ENCODE peak calls at places on chromosomes 11 and 22, in five cellular contexts. T, N, G, S and B are unnamed samples.

GRCh38 chr11:125263268-125263790 is 98.8 kb downstream of the PKNOX2 start:
- DNase-seq in S (peak; percentile 97), N (no peak), G (peak; percentile 70), T (peak; percentile 54), B (peak; percentile 91)

GRCh38 chr11:70210516-70210915 is 7.4 kb downstream of the FADD start:
- DNase-seq in T (no peak), S (no peak), G (no peak), N (no peak), B (peak; percentile 6)

GRCh38 chr22:45217806-45218205 is 22.9 kb downstream of the KIAA0930 start:
- DNase-seq in N (no peak), S (no peak), G (no peak), T (no peak), B (no peak)

GRCh38 chr11:24496371-24496727 is 504 bp upstream of the LUZP2 start:
- DNase-seq in T (no peak), N (no peak), S (no peak), G (no peak), B (no peak)

GRCh38 chr11:27722945-27723344 is 22.7 kb upstream of the BDNF start:
- DNase-seq in T (no peak), N (no peak), S (no peak), G (no peak), B (no peak)

GRCh38 chr22:44024288-44024908 is at the start of gene PARVB:
- DNase-seq in S (peak; percentile 29), G (peak; percentile 50), T (peak; percentile 47), N (no peak), B (peak; percentile 80)

GRCh38 chr22:30220338-30221009 is 26.1 kb downstream of the LIF start:
- DNase-seq in S (no peak), T (no peak), G (no peak), N (no peak), B (no peak)

GRCh38 chr11:61477734-61478148 is 30.8 kb upstream of the LRRC10B start:
- DNase-seq in G (peak; percentile 70), N (peak; percentile 52), T (peak; percentile 61), S (peak; percentile 43), B (peak; percentile 89)

GRCh38 chr22:44935724-44936123 is 74.1 kb downstream of the PHF21B start:
- DNase-seq in N (no peak), G (no peak), T (no peak), S (no peak), B (no peak)

GRCh38 chr11:68956142-68956541 is 24.6 kb downstream of the MRGPRD start:
- DNase-seq in T (no peak), N (peak; percentile 40), G (peak; percentile 46), S (no peak), B (no peak)

GRCh38 chr22:50267591-50268390 is 2.4 kb downstream of the MAPK11 start:
- DNase-seq in T (peak; percentile 67), S (peak; percentile 77), G (peak; percentile 83), N (peak; percentile 71), B (no peak)

GRCh38 chr11:113723706-113724246 is 17.7 kb upstream of the TMPRSS5 start:
- DNase-seq in N (no peak), S (no peak), G (no peak), T (no peak), B (no peak)

GRCh38 chr11:103338621-103339484 is 229.6 kb downstream of the DYNC2H1 start:
- DNase-seq in N (no peak), G (no peak), T (no peak), S (no peak), B (no peak)

GRCh38 chr22:37659066-37659896 is 758 bp downstream of the PDXP start:
- DNase-seq in G (peak; percentile 81), N (peak; percentile 63), T (no peak), S (peak; percentile 26), B (no peak)

GRCh38 chr11:119167933-119168332 is 592 bp upstream of the NLRX1 start:
- DNase-seq in N (no peak), G (peak; percentile 61), T (no peak), S (no peak), B (no peak)

GRCh38 chr11:119795231-119795630 is 66.2 kb upstream of the NECTIN1 start:
- DNase-seq in N (no peak), G (no peak), S (no peak), T (no peak), B (peak; percentile 32)

GRCh38 chr11:48272551-48273080 is 9.0 kb downstream of the OR4X1 start:
- DNase-seq in N (no peak), G (no peak), T (no peak), S (no peak), B (no peak)

GRCh38 chr11:120040136-120040840 is 97.6 kb downstream of the TRIM29 start:
- DNase-seq in S (no peak), G (no peak), T (no peak), N (no peak), B (no peak)

GRCh38 chr11:77250881-77251640 is 50.4 kb downstream of the GDPD4 start:
- DNase-seq in N (no peak), S (no peak), T (no peak), G (no peak), B (no peak)

GRCh38 chr11:93648168-93648567 is 13.3 kb upstream of the CEP295 start:
- DNase-seq in G (no peak), T (peak; percentile 11), S (no peak), N (peak; percentile 39), B (no peak)

GRCh38 chr22:29480512-29481264 is 670 bp downstream of the NEFH start:
- DNase-seq in T (peak; percentile 82), S (peak; percentile 66), G (peak; percentile 31), N (no peak), B (peak; percentile 56)

GRCh38 chr22:42639541-42640241 is 710 bp downstream of the ATP5MGL start:
- DNase-seq in T (no peak), S (no peak), G (no peak), N (no peak), B (no peak)

GRCh38 chr11:119531623-119532022 is 108.7 kb upstream of the THY1 start:
- DNase-seq in N (no peak), T (no peak), S (no peak), G (no peak), B (no peak)

GRCh38 chr11:65575568-65576231 is at the start of gene EHBP1L1:
- DNase-seq in T (peak; percentile 65), G (peak; percentile 91), N (peak; percentile 83), S (peak; percentile 61), B (peak; percentile 86)

GRCh38 chr11:132405728-132406127 is 1035.3 kb downstream of the NTM start:
- DNase-seq in N (no peak), T (no peak), G (no peak), S (no peak), B (no peak)

GRCh38 chr22:27718186-27719032 is 83.1 kb downstream of the MN1 start:
- DNase-seq in T (peak; percentile 28), S (peak; percentile 32), N (no peak), G (peak; percentile 49), B (peak; percentile 86)

GRCh38 chr11:131108780-131109179 is 192.5 kb upstream of the SNX19 start:
- DNase-seq in T (no peak), G (no peak), N (no peak), S (no peak), B (no peak)

GRCh38 chr22:41368543-41368817 is 13.3 kb upstream of the TEF start:
- DNase-seq in N (no peak), G (no peak), S (no peak), T (no peak), B (no peak)

GRCh38 chr22:38645430-38645829 is 10.8 kb downstream of the FAM227A start:
- DNase-seq in N (no peak), S (no peak), T (no peak), G (no peak), B (no peak)

GRCh38 chr22:28448625-28449024 is 231.0 kb downstream of the TTC28 start:
- DNase-seq in N (no peak), T (no peak), S (no peak), G (no peak), B (no peak)

GRCh38 chr11:60594998-60595637 is 79.9 kb downstream of the MS4A13 start:
- DNase-seq in T (peak; percentile 18), G (no peak), N (no peak), S (no peak), B (no peak)

GRCh38 chr11:95503047-95503446 is 272.0 kb upstream of the SESN3 start:
- DNase-seq in N (no peak), S (peak; percentile 31), G (no peak), T (no peak), B (no peak)

GRCh38 chr22:46193898-46194310 is 43.6 kb downstream of the PPARA start:
- DNase-seq in S (no peak), N (no peak), T (no peak), G (peak; percentile 81), B (no peak)

GRCh38 chr11:7530013-7530412 is 16.2 kb downstream of the PPFIBP2 start:
- DNase-seq in T (no peak), G (no peak), S (no peak), N (no peak), B (no peak)

GRCh38 chr11:7534030-7534378 is 20.2 kb downstream of the PPFIBP2 start:
- DNase-seq in T (no peak), S (no peak), G (no peak), N (no peak), B (no peak)

GRCh38 chr11:7533199-7534029 is 19.6 kb downstream of the PPFIBP2 start:
- DNase-seq in G (no peak), T (no peak), N (no peak), S (no peak), B (no peak)

GRCh38 chr11:7531011-7531410 is 17.2 kb downstream of the PPFIBP2 start:
- DNase-seq in G (no peak), N (no peak), T (no peak), S (no peak), B (no peak)

DNA sequence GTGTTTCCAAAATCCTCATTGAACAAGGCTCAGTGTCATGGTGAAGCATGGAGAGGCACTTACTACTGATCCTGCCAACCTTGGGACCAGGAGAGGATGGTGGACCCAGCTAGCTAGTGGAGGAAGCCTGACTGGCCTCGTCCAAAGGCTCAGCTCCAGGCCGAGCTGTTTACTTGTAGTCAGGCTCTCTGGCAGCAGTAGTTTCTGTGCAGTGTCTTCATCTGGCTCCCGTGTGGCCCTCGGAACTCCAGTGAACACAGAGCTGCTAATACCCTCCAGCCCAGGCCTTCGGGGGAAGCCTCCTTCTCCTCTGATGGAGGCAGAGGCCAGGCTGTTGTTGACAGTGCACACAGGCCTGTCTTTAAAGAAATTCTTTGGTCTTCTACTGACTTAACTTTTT is 18.6 kb downstream of the PPFIBP2 start:
- DNase-seq in N (no peak), G (no peak), T (no peak), S (no peak), B (no peak)
- H3K4me1 ChIP-seq in N (peaks cover 69% of the 10 kb centered on the region), G (no peaks in the 10 kb centered on the region), T (no peaks in the 10 kb centered on the region), S (no peaks in the 10 kb centered on the region), B (no peaks in the 10 kb centered on the region)

GRCh38 chr11:1442163-1442562 is 44.4 kb downstream of the MOB2 start:
- DNase-seq in N (no peak), S (no peak), T (peak; percentile 37), G (no peak), B (no peak)
- H3K4me3 ChIP-seq in N (no peak overlapping the region), S (no peak overlapping the region), T (no peak overlapping the region), G (no peak overlapping the region), B (no peak overlapping the region)

GRCh38 chr11:12177739-12178338 is 67.4 kb downstream of the MICAL2 start:
- DNase-seq in N (no peak), G (no peak), S (no peak), T (peak; percentile 54), B (no peak)
- H3K4me1 ChIP-seq in N (no peaks in the 10 kb centered on the region), G (peaks cover 16% of the 10 kb centered on the region), S (peaks cover 4% of the 10 kb centered on the region), T (peaks cover 73% of the 10 kb centered on the region), B (peaks cover 3% of the 10 kb centered on the region)

DNA sequence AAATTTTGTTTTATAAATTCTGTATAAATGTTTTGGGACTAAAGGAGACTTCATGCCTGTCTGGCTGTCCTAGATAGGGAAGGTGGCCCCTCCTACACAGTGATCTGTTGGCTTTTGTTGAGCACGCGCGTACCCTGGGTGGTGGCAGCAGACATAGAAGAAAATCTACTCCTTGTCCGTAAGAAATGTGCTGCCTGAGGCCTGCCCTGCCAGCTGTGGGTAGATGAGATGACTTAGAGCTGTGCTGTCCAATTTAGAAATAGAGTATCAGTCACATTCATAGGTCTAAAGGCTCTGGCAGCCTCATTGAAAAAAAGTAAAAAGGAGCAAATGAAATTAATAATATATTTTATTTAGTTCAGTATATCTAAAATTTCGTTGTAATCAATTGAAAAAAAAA is 37.1 kb downstream of the AP2A2 start:
- DNase-seq in S (no peak), T (no peak), G (no peak), N (no peak), B (no peak)
- H3K4me3 ChIP-seq in S (no peak overlapping the region), T (no peak overlapping the region), G (no peak overlapping the region), N (no peak overlapping the region), B (no peak overlapping the region)